ENCODE peak calls at places on chromosomes 11 and 22, in six cellular contexts. K is CD8-positive, alpha-beta memory T cell; I is Peyer's patch; C is cardiac muscle cell; J is AG09309; L is heart right ventricle. E is an unnamed sample.

GRCh38 chr22:26751217-26751616 is 93.8 kb downstream of the MIAT start:
- DNase-seq in C (peak), J (no peak), I (no peak), L (no peak), K (no peak), E (no peak)

GRCh38 chr22:19117111-19117512 is 5.1 kb downstream of the DGCR2 start:
- DNase-seq in J (no peak), I (peak), C (no peak), L (no peak), K (no peak), E (no peak)

GRCh38 chr22:46519377-46519776 is 18.0 kb downstream of the CELSR1 start:
- DNase-seq in K (no peak), J (no peak), L (no peak), C (no peak), I (no peak), E (no peak)

GRCh38 chr22:38315801-38316339 is 1.4 kb downstream of the CSNK1E start:
- DNase-seq in J (no peak), C (peak), K (no peak), L (no peak), I (no peak), E (no peak)

GRCh38 chr11:77725433-77725832 is 87.8 kb upstream of the CLNS1A start:
- DNase-seq in J (no peak), C (no peak), L (no peak), I (no peak), K (no peak), E (no peak)

GRCh38 chr11:78567209-78567608 is 7.5 kb downstream of the NARS2 start:
- DNase-seq in J (no peak), C (peak), K (no peak), L (no peak), I (no peak), E (no peak)

GRCh38 chr11:103541186-103541795 is 432.1 kb downstream of the DYNC2H1 start:
- DNase-seq in L (no peak), I (no peak), C (no peak), K (no peak), J (no peak), E (no peak)

GRCh38 chr11:227824-228223 is 8.3 kb downstream of the SIRT3 start:
- DNase-seq in J (no peak), I (no peak), L (no peak), C (no peak), K (no peak), E (no peak)

GRCh38 chr11:12108875-12109453 is 1.4 kb upstream of the MICAL2 start:
- DNase-seq in K (no peak), I (no peak), C (no peak), L (no peak), J (no peak), E (no peak)

GRCh38 chr11:94727766-94728165 is 40.4 kb upstream of the AMOTL1 start:
- DNase-seq in C (no peak), I (no peak), J (no peak), K (no peak), L (no peak), E (no peak)

GRCh38 chr22:24510694-24511625 is 15.8 kb downstream of the UPB1 start:
- DNase-seq in L (no peak), C (peak), K (no peak), I (no peak), J (peak), E (no peak)

GRCh38 chr22:44550666-44551491 is 52.8 kb upstream of the RTL6 start:
- DNase-seq in C (peak), I (no peak), L (peak), K (no peak), J (peak), E (peak)

GRCh38 chr22:45055936-45056335 is 46.1 kb upstream of the PHF21B start:
- DNase-seq in K (no peak), J (no peak), C (no peak), I (no peak), L (no peak), E (no peak)

GRCh38 chr11:9265211-9266131 is at the start of gene DENND5A:
- DNase-seq in K (peak), L (peak), C (peak), J (peak), I (peak), E (peak)

GRCh38 chr22:50261615-50262459 is at the start of gene MAPK12:
- DNase-seq in C (peak), K (no peak), J (no peak), L (peak), I (no peak), E (no peak)

GRCh38 chr11:56909080-56909479 is 79.6 kb upstream of the OR5AK2 start:
- DNase-seq in C (no peak), J (no peak), K (no peak), I (no peak), L (no peak), E (no peak)

GRCh38 chr11:19536131-19536530 is 176.5 kb upstream of the NAV2 start:
- DNase-seq in K (no peak), L (no peak), I (no peak), C (no peak), J (no peak), E (no peak)

GRCh38 chr11:1929621-1930447 is 10.3 kb downstream of the TNNT3 start:
- DNase-seq in C (no peak), L (no peak), I (peak), J (no peak), K (no peak), E (no peak)

GRCh38 chr22:17884084-17884483 is 109.8 kb upstream of the BID start:
- DNase-seq in J (no peak), I (no peak), C (no peak), K (no peak), L (no peak), E (no peak)

GRCh38 chr11:80521592-80521991 is 1080.8 kb upstream of the TENM4 start:
- DNase-seq in J (no peak), C (no peak), K (no peak), I (no peak), L (no peak), E (no peak)

GRCh38 chr11:132349806-132350733 is 979.7 kb downstream of the NTM start:
- DNase-seq in C (no peak), L (no peak), J (no peak), I (no peak), K (no peak), E (no peak)

GRCh38 chr22:25492950-25493790 is 71.3 kb upstream of the GRK3 start:
- DNase-seq in I (no peak), K (no peak), J (no peak), C (no peak), L (no peak), E (no peak)

GRCh38 chr22:24894998-24895397 is 51.5 kb downstream of the LHFPL7 start:
- DNase-seq in K (no peak), L (peak), C (peak), J (no peak), I (peak), E (peak)

GRCh38 chr11:108494182-108494581 is 4.0 kb downstream of the POGLUT3 start:
- DNase-seq in L (no peak), C (no peak), J (no peak), I (no peak), K (no peak), E (no peak)

GRCh38 chr22:25930710-25931353 is 188.8 kb downstream of the MYO18B start:
- DNase-seq in C (no peak), L (no peak), K (no peak), J (no peak), I (no peak), E (no peak)

DNA sequence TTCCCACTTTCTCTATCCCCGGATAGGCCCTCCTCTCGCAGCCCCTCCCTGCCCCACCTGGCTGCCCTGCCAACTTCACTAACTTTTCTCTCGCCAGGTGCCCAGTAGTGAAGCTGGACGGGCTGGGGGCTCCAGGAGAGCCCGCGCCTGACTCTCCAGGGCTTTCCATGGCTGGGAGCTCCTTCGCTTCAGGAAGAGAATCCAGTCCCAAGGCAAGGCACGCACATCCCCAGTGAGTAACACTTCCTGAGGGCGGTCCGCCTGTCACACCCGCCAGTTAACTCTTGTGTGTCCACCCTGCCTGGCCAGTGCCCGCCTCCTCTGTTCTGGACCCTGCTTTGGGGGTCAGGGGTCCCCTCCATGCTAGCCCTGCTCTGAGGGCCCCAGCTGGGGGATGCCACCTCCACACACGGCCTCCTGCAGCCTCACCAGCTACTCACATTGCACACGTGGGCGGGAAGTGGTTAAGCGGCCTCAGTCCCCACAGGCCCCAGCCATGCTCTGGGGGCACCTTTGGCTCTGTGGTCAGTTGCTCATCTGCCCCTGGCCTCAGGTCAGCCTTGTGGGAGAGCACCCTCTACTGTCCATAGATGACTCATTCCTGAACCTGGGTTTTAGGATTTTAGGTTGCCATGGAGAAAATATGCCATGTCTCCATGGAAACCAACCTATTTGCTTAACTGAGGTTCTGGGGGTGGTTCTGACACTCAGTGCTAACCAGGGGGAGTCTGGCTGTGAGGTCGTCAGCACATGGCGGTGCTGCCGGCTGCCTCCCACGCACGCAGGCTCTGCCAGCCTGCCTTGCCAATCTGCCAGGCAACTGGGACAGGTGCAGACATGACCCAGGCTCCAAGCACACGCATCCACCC is at the start of gene RIN1:
- DNase-seq in L (peak), J (peak), C (peak), I (peak), K (peak), E (peak)
- H3K4me3 ChIP-seq in L (peak), J (peak), C (peak), I (peak), K (peak), E (peak)

DNA sequence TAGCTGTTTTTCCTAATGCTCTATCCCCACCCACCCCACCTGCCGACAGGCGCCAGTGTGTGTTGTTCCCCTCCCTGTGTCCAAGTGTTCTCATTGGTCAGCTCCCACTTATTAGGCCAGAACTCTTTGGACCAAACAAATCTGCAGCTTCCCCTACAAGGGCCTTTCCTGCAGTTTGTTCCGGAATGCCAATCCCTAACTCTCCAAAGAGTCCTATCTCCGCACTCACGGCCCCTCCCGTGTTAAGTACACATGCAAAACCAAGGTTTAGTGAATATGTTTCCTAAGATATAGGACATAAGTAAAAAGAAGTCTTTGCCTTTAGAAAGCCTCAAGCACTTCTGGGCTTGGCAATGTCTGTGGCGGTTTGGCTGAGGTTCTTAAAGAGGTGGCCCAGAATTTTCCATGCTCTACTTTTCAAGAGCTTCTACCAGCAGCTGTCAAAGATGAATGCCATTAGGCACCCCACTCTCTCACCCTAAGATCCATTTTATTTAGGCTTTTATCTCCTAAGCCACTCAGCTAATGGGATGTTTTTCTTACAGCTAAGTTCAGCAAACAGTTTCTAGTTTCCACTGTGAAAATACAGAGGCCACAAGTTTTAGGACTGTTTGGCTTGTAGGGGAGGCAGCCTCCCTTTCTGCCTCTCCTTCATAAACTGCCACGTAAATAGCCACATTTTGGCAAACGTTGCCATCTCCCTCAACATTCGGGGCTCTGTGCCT is 1.6 kb downstream of the CD59 start:
- DNase-seq in I (no peak), L (no peak), J (no peak), C (peak), K (no peak), E (no peak)
- H3K4me3 ChIP-seq in I (peak), L (peak), J (peak), C (peak), K (peak), E (peak)

GRCh38 chr11:71253794-71254193 is 1.4 kb upstream of the SHANK2 start:
- DNase-seq in L (no peak), J (no peak), I (no peak), K (no peak), C (no peak), E (no peak)

GRCh38 chr11:71251159-71251721 is 1.1 kb downstream of the SHANK2 start:
- DNase-seq in K (no peak), J (no peak), L (peak), C (peak), I (no peak), E (no peak)

GRCh38 chr11:71252434-71252781 is at the start of gene SHANK2:
- DNase-seq in K (no peak), I (peak), L (no peak), C (no peak), J (no peak), E (no peak)

GRCh38 chr11:71251761-71252433 is 480 bp downstream of the SHANK2 start:
- DNase-seq in I (peak), J (no peak), L (peak), C (peak), K (no peak), E (no peak)

DNA sequence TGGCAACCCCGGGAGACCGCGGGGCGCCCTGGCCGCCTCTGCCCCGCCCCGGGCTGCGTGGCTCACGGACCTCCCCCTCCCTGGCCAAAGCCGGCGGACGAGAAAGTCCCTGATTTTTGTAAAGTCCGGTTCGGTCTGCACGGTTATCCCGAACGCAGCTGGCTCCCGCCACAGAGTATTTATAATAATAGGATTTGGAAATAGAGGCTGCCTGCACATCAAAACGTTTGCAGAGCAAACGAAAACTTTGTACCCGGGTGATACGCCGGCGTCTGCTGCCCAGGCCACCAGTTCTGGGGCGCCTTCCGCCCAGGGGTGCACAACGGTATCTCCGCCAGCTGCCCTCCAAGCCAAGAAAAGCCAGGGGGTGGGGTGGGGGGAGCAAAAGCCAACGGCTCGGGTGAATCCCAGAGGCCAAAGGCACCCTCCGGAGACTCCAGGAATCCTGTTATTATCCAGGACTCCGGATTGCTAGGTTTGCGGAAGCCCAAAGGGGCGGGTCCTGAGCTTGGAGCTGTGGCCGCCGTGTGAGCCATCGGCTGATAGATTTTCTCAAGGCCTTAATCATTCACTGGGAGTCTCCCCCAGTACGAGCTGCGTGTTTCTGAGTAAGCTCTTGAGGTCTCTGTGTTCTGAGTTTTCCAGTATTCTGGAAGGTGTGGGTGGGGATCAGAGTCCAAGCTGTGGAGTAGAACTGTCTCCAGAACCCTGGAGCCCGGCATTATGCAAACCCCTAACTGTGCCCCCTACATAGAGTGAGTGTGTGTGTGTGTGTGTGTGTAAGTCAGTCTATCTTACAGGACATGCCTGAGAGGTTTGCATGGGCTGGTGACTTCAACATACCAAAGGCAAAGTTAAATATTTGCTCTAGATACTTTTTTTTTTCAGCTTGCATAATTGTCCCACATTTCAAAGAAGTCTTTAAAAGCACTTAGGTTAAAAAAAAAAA is 679 bp upstream of the SHANK2 start:
- DNase-seq in L (no peak), C (peak), I (peak), J (peak), K (no peak), E (no peak)
- H3K4me3 ChIP-seq in L (peak), C (peak), I (peak), J (peak), K (no peak), E (peak)

DNA sequence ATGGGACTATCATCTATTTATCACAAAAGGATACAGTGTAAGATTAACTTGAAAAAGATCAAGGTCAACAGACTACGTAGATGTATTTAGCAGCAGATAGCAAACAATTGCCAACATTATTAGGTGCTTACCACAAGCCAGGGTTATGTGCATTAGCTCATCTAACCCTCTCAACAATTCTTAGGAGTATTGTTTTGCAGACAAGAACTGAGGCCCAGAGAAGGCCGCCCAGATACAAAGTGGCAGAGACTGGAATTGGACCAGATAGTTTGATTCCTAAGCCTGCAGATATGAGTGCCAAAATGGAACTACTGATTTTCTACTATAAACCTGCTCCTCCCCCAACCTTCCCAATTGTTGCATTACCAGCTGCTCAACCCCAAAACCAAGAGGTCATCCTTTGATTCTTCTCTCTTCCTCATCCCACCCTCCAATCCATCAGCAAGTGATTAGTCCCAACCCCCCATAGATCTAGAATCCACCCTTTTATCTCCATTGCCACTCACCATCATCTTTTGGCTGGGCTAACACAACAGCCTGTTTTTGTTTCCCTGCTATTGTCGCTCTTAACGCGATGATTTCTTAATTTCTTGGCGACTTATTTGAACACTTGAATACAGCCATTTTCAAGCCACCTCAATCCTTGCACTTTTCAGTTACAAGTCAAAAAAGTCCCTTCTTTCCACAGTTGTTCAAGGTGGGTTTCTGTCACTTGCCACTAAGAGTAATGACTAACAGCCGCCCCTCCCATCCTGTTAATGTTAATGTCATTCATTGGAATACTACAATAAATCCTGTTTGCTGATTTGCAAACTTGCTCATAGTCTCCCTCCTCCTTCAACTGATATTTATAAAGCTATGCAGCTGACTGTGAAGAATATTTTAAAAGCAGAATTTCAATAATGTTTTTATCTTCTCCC is 2.7 kb downstream of the TMEM123 start:
- DNase-seq in L (no peak), J (no peak), C (no peak), K (no peak), I (no peak), E (no peak)
- H3K4me3 ChIP-seq in L (no peak), J (no peak), C (no peak), K (peak), I (no peak), E (peak)

GRCh38 chr22:32476286-32476685 is 1.7 kb downstream of the FBXO7 start:
- DNase-seq in L (no peak), I (no peak), J (no peak), K (no peak), C (no peak), E (no peak)

GRCh38 chr22:32474635-32475427 is at the start of gene FBXO7:
- DNase-seq in I (peak), C (peak), L (peak), J (peak), K (peak), E (peak)

GRCh38 chr22:32477608-32478007 is 3.0 kb downstream of the FBXO7 start:
- DNase-seq in J (no peak), I (no peak), K (no peak), C (no peak), L (no peak), E (no peak)

GRCh38 chr22:32475428-32476010 is 908 bp downstream of the FBXO7 start:
- DNase-seq in I (peak), J (peak), K (no peak), C (peak), L (peak), E (no peak)

GRCh38 chr22:32476804-32477203 is 2.2 kb downstream of the FBXO7 start:
- DNase-seq in I (no peak), L (no peak), K (no peak), C (no peak), J (no peak), E (no peak)
- H3K4me3 ChIP-seq in I (peak), L (peak), K (peak), C (no peak), J (no peak), E (peak)

GRCh38 chr11:85718126-85718943 is 32.3 kb upstream of the CCDC89 start:
- DNase-seq in L (no peak), K (no peak), C (no peak), J (no peak), I (no peak), E (no peak)
- H3K4me3 ChIP-seq in L (peak), K (no peak), C (no peak), J (peak), I (peak), E (peak)

GRCh38 chr11:3854977-3855807 is at the start of gene STIM1:
- DNase-seq in L (peak), J (peak), I (peak), K (peak), C (peak), E (peak)

GRCh38 chr11:3855808-3856491 is 486 bp downstream of the STIM1 start:
- DNase-seq in L (peak), C (no peak), K (peak), I (peak), J (no peak), E (no peak)

GRCh38 chr11:3853935-3854659 is 1.4 kb upstream of the STIM1 start:
- DNase-seq in J (no peak), I (peak), L (no peak), C (no peak), K (peak), E (no peak)

GRCh38 chr11:3853545-3853842 is 2.0 kb upstream of the STIM1 start:
- DNase-seq in L (no peak), C (no peak), J (no peak), K (no peak), I (no peak), E (no peak)

GRCh38 chr11:3854660-3854976 is 846 bp upstream of the STIM1 start:
- DNase-seq in C (no peak), I (no peak), L (no peak), K (no peak), J (no peak), E (no peak)
- H3K4me3 ChIP-seq in C (no peak), I (peak), L (peak), K (peak), J (no peak), E (peak)